ENCODE peak calls at places on chromosomes 13 and 19, in nine cellular contexts. F, H, P, G, B, Y, N, I and U are unnamed samples.

GRCh38 chr19:49327878-49328544 is 3.0 kb upstream of the SLC6A16 start:
- DNase-seq in F (no peak), H (peak), P (no peak), G (peak), B (no peak), Y (no peak), N (no peak), I (peak), U (no peak)

GRCh38 chr13:103218253-103218652 is 152.0 kb upstream of the SLC10A2 start:
- DNase-seq in F (no peak), H (peak), P (no peak), G (no peak), B (no peak), Y (no peak), N (no peak), I (no peak), U (no peak)

GRCh38 chr19:17488593-17489391 is 18.5 kb downstream of the SLC27A1 start:
- DNase-seq in F (peak), H (no peak), P (no peak), G (no peak), B (peak), Y (peak), N (peak), I (peak), U (no peak)

GRCh38 chr13:96816261-96816660 is 178.0 kb downstream of the OXGR1 start:
- DNase-seq in F (no peak), H (no peak), P (no peak), G (peak), B (no peak), Y (no peak), N (no peak), I (no peak), U (no peak)

GRCh38 chr19:55354698-55355212 is at the start of gene COX6B2:
- DNase-seq in F (no peak), H (no peak), P (no peak), G (no peak), B (peak), Y (no peak), N (no peak), I (peak), U (no peak)

GRCh38 chr13:46160474-46161066 is 21.4 kb downstream of the LCP1 start:
- DNase-seq in F (no peak), H (peak), P (no peak), G (peak), B (no peak), Y (peak), N (no peak), I (peak), U (no peak)

GRCh38 chr13:30313307-30313706 is 6.0 kb upstream of the KATNAL1 start:
- DNase-seq in F (no peak), H (peak), P (no peak), G (no peak), B (no peak), Y (no peak), N (no peak), I (no peak), U (no peak)

GRCh38 chr19:41123716-41124244 is 9.5 kb downstream of the CYP2F1 start:
- DNase-seq in F (no peak), H (no peak), P (no peak), G (no peak), B (no peak), Y (no peak), N (no peak), I (no peak), U (no peak)

GRCh38 chr13:114161644-114162532 is 17.2 kb upstream of the CFAP97D2 start:
- DNase-seq in F (peak), H (peak), P (peak), G (peak), B (peak), Y (no peak), N (peak), I (no peak), U (no peak)

GRCh38 chr19:43664008-43664407 is 6.0 kb downstream of the PLAUR start:
- DNase-seq in F (no peak), H (no peak), P (no peak), G (no peak), B (no peak), Y (no peak), N (no peak), I (no peak), U (no peak)

GRCh38 chr13:87669379-87669978 is 1.7 kb upstream of the SLITRK5 start:
- DNase-seq in F (no peak), H (peak), P (no peak), G (peak), B (no peak), Y (no peak), N (no peak), I (peak), U (no peak)

GRCh38 chr19:15702590-15702930 is 25.3 kb upstream of the OR10H2 start:
- DNase-seq in F (peak), H (no peak), P (peak), G (peak), B (peak), Y (peak), N (peak), I (no peak), U (no peak)

GRCh38 chr19:35306473-35307246 is 14.7 kb downstream of the MAG start:
- DNase-seq in F (no peak), H (no peak), P (no peak), G (no peak), B (no peak), Y (no peak), N (no peak), I (peak), U (no peak)

GRCh38 chr13:22846551-22846950 is 334.2 kb upstream of the SGCG start:
- DNase-seq in F (no peak), H (no peak), P (no peak), G (no peak), B (no peak), Y (no peak), N (no peak), I (no peak), U (no peak)

GRCh38 chr13:95231393-95231792 is 69.9 kb downstream of the ABCC4 start:
- DNase-seq in F (no peak), H (no peak), P (no peak), G (no peak), B (no peak), Y (no peak), N (no peak), I (no peak), U (no peak)

GRCh38 chr13:37131092-37131491 is 25.6 kb upstream of the CSNK1A1L start:
- DNase-seq in F (no peak), H (no peak), P (no peak), G (no peak), B (no peak), Y (no peak), N (no peak), I (no peak), U (no peak)

GRCh38 chr19:17865364-17866311 is 5.9 kb downstream of the RPL18A start:
- DNase-seq in F (peak), H (no peak), P (no peak), G (no peak), B (no peak), Y (peak), N (no peak), I (no peak), U (no peak)

GRCh38 chr13:48644951-48645350 is 8.8 kb upstream of the CYSLTR2 start:
- DNase-seq in F (no peak), H (no peak), P (no peak), G (no peak), B (no peak), Y (no peak), N (no peak), I (no peak), U (no peak)

GRCh38 chr19:15672580-15673175 is at the start of gene CYP4F12:
- DNase-seq in F (peak), H (no peak), P (peak), G (no peak), B (peak), Y (peak), N (peak), I (no peak), U (no peak)

GRCh38 chr13:108463365-108463764 is 166.0 kb upstream of the MYO16 start:
- DNase-seq in F (no peak), H (peak), P (no peak), G (peak), B (no peak), Y (peak), N (no peak), I (no peak), U (peak)

GRCh38 chr19:50173144-50173543 is 10.1 kb upstream of the IZUMO2 start:
- DNase-seq in F (peak), H (no peak), P (no peak), G (no peak), B (no peak), Y (no peak), N (no peak), I (no peak), U (no peak)

GRCh38 chr19:6687117-6687516 is 17.2 kb upstream of the TNFSF14 start:
- DNase-seq in F (no peak), H (no peak), P (no peak), G (no peak), B (no peak), Y (no peak), N (no peak), I (no peak), U (no peak)

GRCh38 chr13:110214637-110215036 is 92.3 kb downstream of the COL4A1 start:
- DNase-seq in F (no peak), H (no peak), P (no peak), G (no peak), B (no peak), Y (no peak), N (no peak), I (no peak), U (no peak)

GRCh38 chr19:17784201-17785008 is 10.5 kb upstream of the B3GNT3 start:
- DNase-seq in F (peak), H (peak), P (peak), G (peak), B (peak), Y (peak), N (peak), I (peak), U (no peak)

GRCh38 chr13:113845055-113845454 is 18.8 kb downstream of the GAS6 start:
- DNase-seq in F (peak), H (no peak), P (no peak), G (no peak), B (peak), Y (no peak), N (peak), I (no peak), U (no peak)

GRCh38 chr13:76505437-76505836 is 380.8 kb downstream of the KCTD12 start:
- DNase-seq in F (no peak), H (no peak), P (no peak), G (no peak), B (no peak), Y (no peak), N (no peak), I (no peak), U (no peak)

GRCh38 chr13:108037348-108037747 is 178.0 kb downstream of the LIG4 start:
- DNase-seq in F (no peak), H (no peak), P (no peak), G (peak), B (no peak), Y (no peak), N (no peak), I (no peak), U (no peak)

GRCh38 chr19:53639471-53639870 is 7.7 kb downstream of the DPRX start:
- DNase-seq in F (no peak), H (no peak), P (no peak), G (no peak), B (no peak), Y (no peak), N (no peak), I (no peak), U (no peak)

GRCh38 chr19:41339936-41340335 is 13.8 kb downstream of the TGFB1 start:
- DNase-seq in F (no peak), H (peak), P (no peak), G (no peak), B (no peak), Y (no peak), N (no peak), I (no peak), U (no peak)

GRCh38 chr13:40801255-40802217 is 12.1 kb downstream of the SLC25A15 start:
- DNase-seq in F (no peak), H (no peak), P (no peak), G (no peak), B (no peak), Y (no peak), N (no peak), I (no peak), U (no peak)

GRCh38 chr13:109275848-109276247 is 510.5 kb downstream of the IRS2 start:
- DNase-seq in F (peak), H (peak), P (no peak), G (peak), B (no peak), Y (peak), N (no peak), I (peak), U (no peak)

GRCh38 chr13:31815361-31816144 is 76.2 kb downstream of the RXFP2 start:
- DNase-seq in F (no peak), H (no peak), P (no peak), G (no peak), B (no peak), Y (no peak), N (no peak), I (no peak), U (no peak)
- H3K4me3 ChIP-seq in F (no peak), H (no peak), P (no peak), G (no peak), B (no peak), Y (no peak), N (no peak), I (no peak), U (no peak)

DNA sequence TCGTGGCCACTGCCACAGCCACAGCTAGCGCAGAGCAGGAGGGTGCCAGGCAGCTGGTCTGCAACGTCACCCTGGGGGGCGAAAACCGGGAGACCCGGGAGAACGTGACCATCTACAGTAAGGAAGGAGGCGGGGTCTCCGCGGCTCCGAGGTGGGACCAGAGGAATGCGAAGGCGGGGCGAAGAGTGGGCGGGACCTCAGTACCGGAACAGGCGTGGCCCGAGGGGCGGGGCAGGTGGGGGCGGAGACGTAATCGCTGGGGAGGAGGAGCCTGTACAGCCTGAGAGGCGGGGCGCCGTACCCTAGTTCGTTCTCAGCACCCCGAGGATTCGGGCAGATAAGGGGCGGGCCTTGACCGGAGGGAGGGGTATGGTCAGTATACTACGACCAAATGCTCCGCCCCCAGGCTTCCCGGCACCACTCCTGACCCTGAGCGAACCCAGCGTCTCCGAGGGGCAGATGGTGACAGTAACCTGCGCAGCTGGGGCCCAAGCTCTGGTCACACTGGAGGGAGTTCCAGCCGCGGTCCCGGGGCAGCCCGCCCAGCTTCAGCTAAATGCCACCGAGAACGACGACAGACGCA is 2.5 kb downstream of the ICAM5 start:
- DNase-seq in F (peak), H (no peak), P (peak), G (peak), B (peak), Y (peak), N (peak), I (peak), U (no peak)
- TF ChIP-seq CTCF in F (no peak), H (no peak), P (no peak), G (no peak), B (no peak), Y (no peak), N (no peak), I (no peak), U (no peak)

GRCh38 chr13:84086847-84087162 is 204.5 kb upstream of the SLITRK1 start:
- DNase-seq in F (no peak), H (no peak), P (no peak), G (no peak), B (no peak), Y (no peak), N (no peak), I (no peak), U (no peak)
- H3K4me3 ChIP-seq in F (no peak), H (no peak), P (no peak), G (peak), B (no peak), Y (no peak), N (no peak), I (no peak), U (no peak)

DNA sequence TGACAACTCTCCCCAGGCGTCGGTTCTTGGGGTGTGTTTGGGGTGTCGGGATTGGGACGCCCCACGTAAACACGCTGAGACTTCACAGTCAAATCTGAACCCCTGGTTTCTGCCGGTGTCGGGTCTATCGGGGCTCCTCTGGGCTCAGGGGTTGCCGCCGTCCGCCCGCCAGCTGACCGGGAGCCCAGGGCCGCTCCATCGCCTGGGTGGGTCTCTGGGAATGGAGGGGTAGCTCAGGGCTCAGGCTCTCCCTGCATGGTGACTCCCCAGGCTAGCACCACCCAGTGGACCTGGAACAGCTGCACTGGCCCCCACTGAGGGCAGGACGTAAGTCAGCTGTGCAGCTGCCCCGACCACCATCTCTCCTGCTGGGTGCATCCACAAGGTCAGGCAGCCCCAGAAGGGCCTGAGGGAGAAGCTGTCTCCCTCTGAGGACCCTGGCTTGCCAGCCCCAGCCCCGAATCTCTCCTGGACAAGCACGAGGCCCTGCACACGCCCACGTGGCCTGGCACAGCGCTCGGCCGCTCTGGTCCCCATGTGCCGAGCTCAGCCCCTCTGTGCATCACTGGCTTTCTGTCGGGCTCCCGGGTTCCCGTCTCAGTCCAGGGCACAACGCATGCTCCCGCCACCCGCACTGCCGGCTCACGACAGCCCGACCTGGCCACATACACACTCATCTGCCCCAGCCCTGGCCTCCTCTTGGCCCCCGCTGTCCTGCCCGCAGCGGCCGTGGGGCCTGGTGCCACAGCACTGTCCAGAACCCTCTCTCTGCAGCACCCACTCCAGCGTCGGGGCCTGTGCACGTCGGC is 6.1 kb downstream of the RNF126 start:
- DNase-seq in F (no peak), H (no peak), P (no peak), G (no peak), B (peak), Y (no peak), N (no peak), I (no peak), U (no peak)
- TF ChIP-seq CTCF in F (no peak), H (no peak), P (no peak), G (peak), B (no peak), Y (no peak), N (no peak), I (no peak), U (no peak)

DNA sequence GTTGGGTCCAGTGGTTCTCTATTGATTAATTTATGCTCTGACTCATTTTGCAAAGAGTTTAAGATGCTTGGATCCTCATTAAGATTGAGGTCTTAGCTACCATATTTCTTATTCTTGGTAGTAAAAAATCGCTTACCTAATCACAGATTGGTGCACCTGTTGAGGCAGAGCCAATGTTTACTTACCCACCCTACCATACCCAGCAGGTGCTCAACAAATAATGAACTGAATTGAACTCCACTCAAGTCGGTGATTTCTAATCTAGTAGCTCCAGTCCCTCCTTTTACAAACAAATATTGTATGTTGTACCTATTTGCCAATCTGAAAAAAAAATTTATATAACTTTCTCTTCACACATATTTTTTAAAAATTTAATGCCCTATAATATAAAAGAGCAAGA is 361.0 kb downstream of the FGF14 start:
- DNase-seq in F (no peak), H (no peak), P (no peak), G (no peak), B (no peak), Y (no peak), N (no peak), I (no peak), U (no peak)
- H3K4me3 ChIP-seq in F (no peak), H (no peak), P (no peak), G (no peak), B (no peak), Y (no peak), N (no peak), I (no peak), U (no peak)

DNA sequence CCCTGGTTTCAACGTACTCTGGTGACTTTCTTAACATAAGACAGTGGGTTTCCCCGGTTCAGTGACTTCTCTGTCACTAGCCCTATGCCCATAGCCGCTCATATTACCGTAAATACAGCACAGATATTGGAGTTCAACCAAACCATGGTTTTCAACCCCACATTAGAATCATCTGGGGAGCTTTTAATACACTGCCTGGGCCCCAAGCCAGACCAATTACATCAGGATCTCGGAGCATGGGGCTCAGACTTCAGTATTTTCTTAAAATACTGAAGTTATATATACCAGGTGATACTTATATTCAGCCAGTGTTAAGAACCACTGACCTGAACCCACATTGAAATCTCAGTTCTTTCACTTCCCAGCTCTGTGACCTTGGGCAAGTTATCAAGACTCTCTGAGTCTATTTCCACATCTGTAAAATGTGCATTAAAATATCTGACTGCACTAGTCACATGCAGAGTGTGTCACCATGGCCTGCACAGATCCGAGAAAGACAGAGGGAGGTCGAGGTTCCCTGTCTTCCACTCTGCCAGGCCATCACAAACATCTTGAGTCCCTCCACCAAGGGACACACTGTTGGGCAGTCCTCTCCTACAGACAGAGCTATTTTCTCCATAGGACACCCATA is 32.2 kb upstream of the IPO5 start:
- DNase-seq in F (no peak), H (no peak), P (no peak), G (no peak), B (no peak), Y (no peak), N (no peak), I (no peak), U (no peak)
- TF ChIP-seq CTCF in F (no peak), H (no peak), P (no peak), G (no peak), B (no peak), Y (no peak), N (no peak), I (no peak), U (no peak)

DNA sequence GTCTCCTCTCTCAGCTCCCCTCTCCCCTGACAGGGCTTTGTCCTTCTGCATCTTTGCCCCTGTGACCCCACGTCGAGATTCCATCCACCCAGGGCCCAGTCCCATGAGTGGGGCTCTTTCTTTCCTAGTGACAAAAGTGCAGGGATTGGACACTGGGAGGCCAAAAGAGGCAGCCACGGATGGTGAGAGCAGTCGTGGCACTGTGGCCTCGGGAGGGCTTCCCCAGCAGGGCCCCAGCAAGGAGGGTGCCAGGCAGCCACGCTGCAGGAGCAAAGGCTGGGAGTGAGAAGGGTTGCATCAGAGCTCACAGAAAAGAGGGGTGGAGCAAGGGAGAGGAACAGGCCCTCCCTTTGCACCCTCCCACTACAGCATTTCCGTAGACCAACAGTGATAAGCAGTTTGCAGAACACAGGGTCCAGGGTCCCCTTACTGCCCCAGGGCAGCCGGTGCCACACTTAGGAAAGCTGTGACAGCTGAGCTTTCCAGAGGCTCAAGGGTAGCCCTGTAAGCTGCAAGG is 4.9 kb downstream of the ZSCAN1 start:
- DNase-seq in F (no peak), H (no peak), P (no peak), G (no peak), B (no peak), Y (no peak), N (no peak), I (peak), U (no peak)
- H3K4me3 ChIP-seq in F (no peak), H (no peak), P (no peak), G (no peak), B (no peak), Y (no peak), N (no peak), I (no peak), U (no peak)